ENCODE peak calls at places on chromosomes 7 and 10, in four cellular contexts. One of them, this sample, is unnamed.

GRCh38 chr10:30247704-30248103 is 101.4 kb downstream of the MTPAP start:
- DNase-seq in dorsolateral prefrontal cortex: no peak
- DNase-seq in cardiac muscle cell: no peak
- DNase-seq in neural progenitor cell: no peak
- DNase-seq in this sample: no peak

GRCh38 chr7:18890134-18890533 is 227.3 kb downstream of the TWIST1 start:
- DNase-seq in dorsolateral prefrontal cortex: no peak
- DNase-seq in cardiac muscle cell: no peak
- DNase-seq in neural progenitor cell: no peak
- DNase-seq in this sample: peak; percentile 86

GRCh38 chr7:143381427-143382125 is 431 bp downstream of the ZYX start:
- DNase-seq in dorsolateral prefrontal cortex: peak; percentile 76
- DNase-seq in cardiac muscle cell: peak; percentile 68
- DNase-seq in neural progenitor cell: peak; percentile 45
- DNase-seq in this sample: peak; percentile 71

GRCh38 chr10:89295597-89295996 is 6.2 kb upstream of the IFIT2 start:
- DNase-seq in dorsolateral prefrontal cortex: no peak
- DNase-seq in cardiac muscle cell: no peak
- DNase-seq in neural progenitor cell: no peak
- DNase-seq in this sample: peak; percentile 63

GRCh38 chr10:47357131-47357582 is 9.0 kb downstream of the RBP3 start:
- DNase-seq in dorsolateral prefrontal cortex: no peak
- DNase-seq in cardiac muscle cell: no peak
- DNase-seq in neural progenitor cell: no peak
- DNase-seq in this sample: no peak

GRCh38 chr10:114767589-114768393 is 53.8 kb upstream of the FHIP2A start:
- DNase-seq in dorsolateral prefrontal cortex: peak; percentile 18
- DNase-seq in cardiac muscle cell: peak; percentile 56
- DNase-seq in neural progenitor cell: peak; percentile 46
- DNase-seq in this sample: no peak

GRCh38 chr7:112411186-112411795 is 39.0 kb upstream of the IFRD1 start:
- DNase-seq in dorsolateral prefrontal cortex: peak; percentile 24
- DNase-seq in cardiac muscle cell: peak; percentile 25
- DNase-seq in neural progenitor cell: no peak
- DNase-seq in this sample: peak; percentile 20

GRCh38 chr10:10605551-10606081 is 412.1 kb upstream of the CELF2 start:
- DNase-seq in dorsolateral prefrontal cortex: no peak
- DNase-seq in cardiac muscle cell: no peak
- DNase-seq in neural progenitor cell: no peak
- DNase-seq in this sample: peak; percentile 32

GRCh38 chr7:155796381-155797261 is 15.6 kb downstream of the SHH start:
- DNase-seq in dorsolateral prefrontal cortex: peak; percentile 48
- DNase-seq in cardiac muscle cell: peak; percentile 65
- DNase-seq in neural progenitor cell: peak; percentile 67
- DNase-seq in this sample: no peak

GRCh38 chr10:121994429-121994881 is 5.5 kb downstream of the TACC2 start:
- DNase-seq in dorsolateral prefrontal cortex: no peak
- DNase-seq in cardiac muscle cell: peak; percentile 68
- DNase-seq in neural progenitor cell: peak; percentile 65
- DNase-seq in this sample: no peak

GRCh38 chr7:112207106-112207592 is 654 bp downstream of the ZNF277 start:
- DNase-seq in dorsolateral prefrontal cortex: no peak
- DNase-seq in cardiac muscle cell: peak; percentile 19
- DNase-seq in neural progenitor cell: no peak
- DNase-seq in this sample: no peak

GRCh38 chr7:16144361-16144760 is 277.0 kb downstream of the CRPPA start:
- DNase-seq in dorsolateral prefrontal cortex: no peak
- DNase-seq in cardiac muscle cell: no peak
- DNase-seq in neural progenitor cell: no peak
- DNase-seq in this sample: no peak

GRCh38 chr7:129093867-129094456 is 39.1 kb upstream of the TNPO3 start:
- DNase-seq in dorsolateral prefrontal cortex: no peak
- DNase-seq in cardiac muscle cell: no peak
- DNase-seq in neural progenitor cell: no peak
- DNase-seq in this sample: no peak

GRCh38 chr7:129094501-129094900 is 39.6 kb upstream of the TNPO3 start:
- DNase-seq in dorsolateral prefrontal cortex: no peak
- DNase-seq in cardiac muscle cell: no peak
- DNase-seq in neural progenitor cell: no peak
- DNase-seq in this sample: no peak

GRCh38 chr7:129091484-129092002 is 36.6 kb upstream of the TNPO3 start:
- DNase-seq in dorsolateral prefrontal cortex: peak; percentile 68
- DNase-seq in cardiac muscle cell: peak; percentile 82
- DNase-seq in neural progenitor cell: peak; percentile 90
- DNase-seq in this sample: peak; percentile 56

GRCh38 chr7:129098409-129099084 is 43.6 kb upstream of the TNPO3 start:
- DNase-seq in dorsolateral prefrontal cortex: no peak
- DNase-seq in cardiac muscle cell: no peak
- DNase-seq in neural progenitor cell: no peak
- DNase-seq in this sample: no peak

GRCh38 chr7:129095258-129095657 is 40.3 kb upstream of the TNPO3 start:
- DNase-seq in dorsolateral prefrontal cortex: no peak
- DNase-seq in cardiac muscle cell: no peak
- DNase-seq in neural progenitor cell: no peak
- DNase-seq in this sample: no peak
- TF ChIP-seq CTCF in dorsolateral prefrontal cortex: no peak
- TF ChIP-seq CTCF in cardiac muscle cell: no peak
- TF ChIP-seq CTCF in neural progenitor cell: no peak
- TF ChIP-seq CTCF in this sample: no peak

GRCh38 chr10:109018892-109019507 is 904.3 kb downstream of the XPNPEP1 start:
- DNase-seq in dorsolateral prefrontal cortex: no peak
- DNase-seq in cardiac muscle cell: no peak
- DNase-seq in neural progenitor cell: no peak
- DNase-seq in this sample: no peak
- TF ChIP-seq CTCF in dorsolateral prefrontal cortex: peak; percentile 8
- TF ChIP-seq CTCF in cardiac muscle cell: no peak
- TF ChIP-seq CTCF in neural progenitor cell: no peak
- TF ChIP-seq CTCF in this sample: peak; percentile 49

DNA sequence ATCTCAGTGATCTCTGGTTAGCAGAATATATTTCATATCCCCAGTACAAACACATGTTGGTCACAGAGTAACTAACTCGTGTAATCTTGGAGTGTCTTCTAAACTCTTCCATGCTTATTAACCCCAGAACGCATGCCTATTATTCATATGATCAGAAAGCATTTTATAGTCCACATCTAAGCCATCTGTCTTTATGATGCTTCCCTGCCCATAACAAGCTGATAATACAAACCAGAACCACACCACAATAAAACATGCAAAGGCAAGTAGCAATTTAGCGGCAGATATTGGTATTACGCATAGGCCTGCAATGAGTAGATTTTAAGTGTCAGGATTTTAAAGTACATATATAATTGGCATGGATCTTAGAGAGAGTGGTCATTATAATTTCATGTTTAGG is 120.0 kb upstream of the PRKCQ start:
- DNase-seq in dorsolateral prefrontal cortex: no peak
- DNase-seq in cardiac muscle cell: no peak
- DNase-seq in neural progenitor cell: no peak
- DNase-seq in this sample: no peak
- TF ChIP-seq CTCF in dorsolateral prefrontal cortex: no peak
- TF ChIP-seq CTCF in cardiac muscle cell: no peak
- TF ChIP-seq CTCF in neural progenitor cell: no peak
- TF ChIP-seq CTCF in this sample: peak; percentile 45

DNA sequence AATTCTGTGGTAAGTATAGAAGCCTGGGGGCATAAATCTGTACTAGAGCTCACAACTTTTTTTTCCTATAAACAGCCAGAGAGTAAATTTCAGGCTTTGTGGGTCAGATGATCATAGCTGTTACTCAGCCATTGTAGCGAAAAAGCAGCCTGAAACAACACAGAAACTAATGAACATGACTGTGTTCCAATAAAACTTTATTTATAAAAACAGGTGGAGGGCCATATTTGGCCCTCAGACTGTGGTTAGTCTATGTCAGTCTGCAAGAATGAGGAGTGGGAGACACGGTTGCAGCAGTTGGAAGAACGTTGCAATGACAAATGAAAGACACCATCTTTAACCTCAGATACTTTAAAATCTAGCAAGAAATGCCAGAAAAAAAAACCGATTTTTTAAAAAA is 389.6 kb upstream of the PRKCQ start:
- DNase-seq in dorsolateral prefrontal cortex: no peak
- DNase-seq in cardiac muscle cell: no peak
- DNase-seq in neural progenitor cell: no peak
- DNase-seq in this sample: no peak
- TF ChIP-seq CTCF in dorsolateral prefrontal cortex: no peak
- TF ChIP-seq CTCF in cardiac muscle cell: no peak
- TF ChIP-seq CTCF in neural progenitor cell: no peak
- TF ChIP-seq CTCF in this sample: no peak

DNA sequence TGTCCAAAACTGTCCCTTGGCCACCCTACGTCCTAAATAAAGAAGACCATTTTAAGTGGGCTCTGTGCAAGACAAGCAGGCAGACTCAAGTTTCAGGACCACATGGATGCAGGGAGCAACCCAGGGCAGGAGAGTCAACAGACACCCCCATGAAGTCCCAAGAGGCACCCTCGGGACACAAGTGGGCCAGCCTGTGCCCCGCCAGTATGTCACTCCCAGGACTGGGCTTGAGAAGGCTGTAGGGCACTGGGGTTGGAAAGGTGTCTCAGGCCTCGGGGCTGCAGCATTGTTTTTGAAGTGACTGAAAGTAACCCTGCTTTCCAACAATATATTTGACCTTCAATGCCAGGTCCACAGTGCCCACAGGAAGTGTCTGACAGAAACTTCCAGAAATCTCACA is 157.4 kb downstream of the TNS3 start:
- DNase-seq in dorsolateral prefrontal cortex: no peak
- DNase-seq in cardiac muscle cell: no peak
- DNase-seq in neural progenitor cell: no peak
- DNase-seq in this sample: no peak
- TF ChIP-seq CTCF in dorsolateral prefrontal cortex: no peak
- TF ChIP-seq CTCF in cardiac muscle cell: no peak
- TF ChIP-seq CTCF in neural progenitor cell: no peak
- TF ChIP-seq CTCF in this sample: no peak

GRCh38 chr10:94315975-94316464 is 46.7 kb downstream of the NOC3L start:
- DNase-seq in dorsolateral prefrontal cortex: no peak
- DNase-seq in cardiac muscle cell: no peak
- DNase-seq in neural progenitor cell: peak; percentile 23
- DNase-seq in this sample: peak; percentile 25

GRCh38 chr10:94310369-94310768 is 52.4 kb downstream of the NOC3L start:
- DNase-seq in dorsolateral prefrontal cortex: no peak
- DNase-seq in cardiac muscle cell: no peak
- DNase-seq in neural progenitor cell: no peak
- DNase-seq in this sample: no peak

GRCh38 chr10:94320285-94320914 is 42.3 kb downstream of the NOC3L start:
- DNase-seq in dorsolateral prefrontal cortex: peak; percentile 60
- DNase-seq in cardiac muscle cell: peak; percentile 75
- DNase-seq in neural progenitor cell: peak; percentile 81
- DNase-seq in this sample: peak; percentile 33

GRCh38 chr10:94314913-94315545 is 47.7 kb downstream of the NOC3L start:
- DNase-seq in dorsolateral prefrontal cortex: no peak
- DNase-seq in cardiac muscle cell: no peak
- DNase-seq in neural progenitor cell: peak; percentile 38
- DNase-seq in this sample: no peak
- TF ChIP-seq CTCF in dorsolateral prefrontal cortex: no peak
- TF ChIP-seq CTCF in cardiac muscle cell: no peak
- TF ChIP-seq CTCF in neural progenitor cell: no peak
- TF ChIP-seq CTCF in this sample: peak; percentile 7

This sample was measured in HFFc6.